ENCODE peak calls at places on chromosomes 2 and 18, in nine cellular contexts. J is endodermal cell, V is AG09309, K is body of pancreas, M is HFFc6, A is PC-9, N is A549, E is heart right ventricle, O is left ventricle myocardium inferior. D is an unnamed sample.

GRCh38 chr2:240187989-240188590 is 47.6 kb upstream of the OTOS start:
- DNase-seq in J (peak; percentile 9), V (no peak), K (no peak), M (no peak), A (no peak), N (no peak), E (no peak), O (no peak), D (no peak)

GRCh38 chr2:239378918-239379640 is 21.7 kb downstream of the HDAC4 start:
- DNase-seq in J (no peak), V (no peak), K (peak; percentile 6), M (no peak), A (no peak), N (no peak), E (no peak), O (no peak), D (no peak)

GRCh38 chr2:69154031-69154430 is 141.1 kb downstream of the ANTXR1 start:
- DNase-seq in J (no peak), V (peak; percentile 80), K (no peak), M (no peak), A (no peak), N (no peak), E (no peak), O (no peak), D (peak; percentile 62)

GRCh38 chr2:44912660-44913059 is 28.8 kb upstream of the SIX3 start:
- DNase-seq in J (no peak), V (peak; percentile 60), K (no peak), M (peak; percentile 4), A (peak; percentile 49), N (peak; percentile 28), E (no peak), O (no peak), D (peak; percentile 48)

GRCh38 chr2:235779444-235779896 is 285.6 kb downstream of the AGAP1 start:
- DNase-seq in J (peak; percentile 97), V (peak; percentile 20), K (peak; percentile 83), M (peak; percentile 58), A (peak; percentile 66), N (peak; percentile 70), E (peak; percentile 67), O (peak; percentile 62), D (peak; percentile 16)

GRCh38 chr2:233363744-233364235 is 9.5 kb downstream of the DGKD start:
- DNase-seq in J (no peak), V (no peak), K (no peak), M (no peak), A (no peak), N (no peak), E (no peak), O (no peak), D (no peak)

GRCh38 chr2:179139506-179139905 is 89.6 kb upstream of the CCDC141 start:
- DNase-seq in J (no peak), V (no peak), K (no peak), M (no peak), A (no peak), N (no peak), E (no peak), O (no peak), D (no peak)

GRCh38 chr18:55407191-55407590 is 180.8 kb downstream of the TCF4 start:
- DNase-seq in J (no peak), V (no peak), K (no peak), M (no peak), A (no peak), N (no peak), E (no peak), O (no peak), D (no peak)

GRCh38 chr2:97005353-97005752 is 19.0 kb upstream of the FAM178B start:
- DNase-seq in J (no peak), V (no peak), K (no peak), M (no peak), A (no peak), N (peak; percentile 20), E (no peak), O (no peak), D (no peak)

GRCh38 chr18:75489493-75490190 is 62.1 kb upstream of the SMIM21 start:
- DNase-seq in J (no peak), V (peak; percentile 85), K (no peak), M (peak; percentile 97), A (no peak), N (peak; percentile 31), E (no peak), O (no peak), D (peak; percentile 72)

GRCh38 chr18:79986726-79987125 is 1.6 kb downstream of the TXNL4A start:
- DNase-seq in J (no peak), V (no peak), K (no peak), M (no peak), A (no peak), N (no peak), E (no peak), O (no peak), D (no peak)

GRCh38 chr18:76468345-76469275 is 26.4 kb downstream of the ZNF516 start:
- DNase-seq in J (no peak), V (no peak), K (no peak), M (no peak), A (no peak), N (no peak), E (no peak), O (no peak), D (no peak)

GRCh38 chr18:7290077-7290476 is 59.2 kb downstream of the LRRC30 start:
- DNase-seq in J (no peak), V (no peak), K (no peak), M (no peak), A (no peak), N (no peak), E (no peak), O (no peak), D (no peak)

GRCh38 chr2:238287702-238288649 is at the start of gene PER2:
- DNase-seq in J (peak; percentile 85), V (peak; percentile 83), K (peak; percentile 75), M (peak; percentile 96), A (peak; percentile 93), N (peak; percentile 71), E (peak; percentile 58), O (peak; percentile 61), D (peak; percentile 80)

GRCh38 chr2:228731517-228731916 is 539.6 kb downstream of the PID1 start:
- DNase-seq in J (no peak), V (peak; percentile 69), K (no peak), M (peak; percentile 82), A (no peak), N (no peak), E (no peak), O (no peak), D (peak; percentile 12)

GRCh38 chr2:118989481-118989880 is 47.5 kb downstream of the MARCO start:
- DNase-seq in J (no peak), V (no peak), K (no peak), M (no peak), A (peak; percentile 98), N (no peak), E (no peak), O (no peak), D (no peak)

GRCh38 chr2:13193075-13193474 is 476.3 kb downstream of the TRIB2 start:
- DNase-seq in J (no peak), V (no peak), K (no peak), M (no peak), A (peak; percentile 41), N (no peak), E (no peak), O (no peak), D (no peak)

GRCh38 chr2:13195270-13195669 is 478.5 kb downstream of the TRIB2 start:
- DNase-seq in J (no peak), V (no peak), K (no peak), M (no peak), A (no peak), N (no peak), E (no peak), O (no peak), D (no peak)

GRCh38 chr2:13193900-13194299 is 477.2 kb downstream of the TRIB2 start:
- DNase-seq in J (no peak), V (no peak), K (no peak), M (no peak), A (no peak), N (no peak), E (no peak), O (no peak), D (no peak)
- TF ChIP-seq CTCF in J (peak; percentile 76), V (peak; percentile 22), K (peak; percentile 48), M (peak; percentile 51), A (peak; percentile 69), N (no peak), E (peak; percentile 43), O (peak; percentile 49), D (no peak)

GRCh38 chr2:120502357-120502756 is 156.4 kb downstream of the INHBB start:
- DNase-seq in J (no peak), V (no peak), K (no peak), M (no peak), A (no peak), N (no peak), E (no peak), O (no peak), D (no peak)

GRCh38 chr2:120501591-120501990 is 155.7 kb downstream of the INHBB start:
- DNase-seq in J (no peak), V (no peak), K (no peak), M (no peak), A (no peak), N (no peak), E (no peak), O (no peak), D (no peak)

GRCh38 chr2:120497261-120497977 is 151.5 kb downstream of the INHBB start:
- DNase-seq in J (no peak), V (no peak), K (no peak), M (no peak), A (no peak), N (no peak), E (no peak), O (no peak), D (no peak)

GRCh38 chr2:120498576-120499394 is 152.8 kb downstream of the INHBB start:
- DNase-seq in J (no peak), V (no peak), K (no peak), M (no peak), A (no peak), N (no peak), E (no peak), O (no peak), D (no peak)

GRCh38 chr2:120499784-120500495 is 154.0 kb downstream of the INHBB start:
- DNase-seq in J (no peak), V (no peak), K (no peak), M (no peak), A (peak; percentile 59), N (no peak), E (no peak), O (no peak), D (no peak)
- TF ChIP-seq CTCF in J (no peak), V (no peak), K (no peak), M (no peak), A (no peak), N (no peak), E (no peak), O (no peak), D (no peak)

GRCh38 chr2:177254433-177255226 is 9.9 kb downstream of the NFE2L2 start:
- DNase-seq in J (peak; percentile 94), V (no peak), K (peak; percentile 65), M (peak; percentile 32), A (no peak), N (no peak), E (peak; percentile 31), O (no peak), D (no peak)
- TF ChIP-seq CTCF in J (peak; percentile 93), V (peak; percentile 37), K (peak; percentile 25), M (peak; percentile 73), A (peak; percentile 40), N (peak; percentile 72), E (peak; percentile 35), O (peak; percentile 49), D (peak; percentile 36)

DNA sequence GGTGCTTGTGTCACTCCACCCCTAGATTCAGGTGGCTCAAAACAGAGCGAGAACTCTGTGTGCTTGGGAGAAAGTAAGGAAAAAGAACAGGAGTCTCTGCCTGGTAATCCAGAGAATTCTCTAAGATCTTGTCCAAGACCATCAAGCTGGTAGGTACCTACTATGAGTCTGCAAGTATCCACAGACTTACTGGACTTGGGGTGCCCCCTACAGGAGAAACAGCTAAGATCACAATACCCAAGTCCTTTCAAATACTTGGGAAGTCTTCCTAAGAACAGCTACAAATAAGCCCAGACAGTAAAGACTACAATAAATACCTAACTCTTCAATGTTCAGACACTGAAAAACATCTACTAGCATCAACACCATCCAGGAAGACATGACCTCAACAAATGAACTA is 1143.6 kb upstream of the ACVR2A start:
- DNase-seq in J (peak; percentile 88), V (no peak), K (no peak), M (no peak), A (no peak), N (no peak), E (no peak), O (no peak), D (no peak)
- TF ChIP-seq CTCF in J (peak; percentile 75), V (no peak), K (no peak), M (peak; percentile 8), A (no peak), N (no peak), E (no peak), O (no peak), D (no peak)

D was measured in AG09319.